ENCODE peak calls at places on chromosomes 5 and 9, in four cellular contexts. C, Q, E and L are unnamed samples.

GRCh38 chr5:60382761-60383160 is 317.2 kb downstream of the DEPDC1B start:
- DNase-seq in C (no peak), Q (peak), E (no peak), L (peak)

GRCh38 chr5:31990701-31991110 is 183.4 kb downstream of the GOLPH3 start:
- DNase-seq in C (no peak), Q (peak), E (no peak), L (no peak)

GRCh38 chr9:36264896-36265295 is 6.6 kb upstream of the GNE start:
- DNase-seq in C (no peak), Q (no peak), E (no peak), L (no peak)

GRCh38 chr9:127546125-127546832 is 65.8 kb upstream of the STXBP1 start:
- DNase-seq in C (no peak), Q (no peak), E (no peak), L (no peak)

GRCh38 chr9:20620658-20621552 is 1.4 kb downstream of the MLLT3 start:
- DNase-seq in C (peak), Q (peak), E (peak), L (peak)

GRCh38 chr5:150442699-150443080 is 6.8 kb downstream of the RPS14 start:
- DNase-seq in C (no peak), Q (no peak), E (no peak), L (no peak)

GRCh38 chr5:131324311-131324710 is 60.5 kb downstream of the CDC42SE2 start:
- DNase-seq in C (no peak), Q (no peak), E (no peak), L (no peak)

GRCh38 chr5:36079200-36079761 is 12.6 kb upstream of the UGT3A2 start:
- DNase-seq in C (no peak), Q (peak), E (peak), L (peak)

GRCh38 chr5:55241756-55242155 is 8.3 kb upstream of the CCNO start:
- DNase-seq in C (no peak), Q (no peak), E (no peak), L (no peak)

GRCh38 chr5:15499528-15500325 is at the start of gene FBXL7:
- DNase-seq in C (peak), Q (peak), E (peak), L (peak)

GRCh38 chr5:153965102-153965645 is 73.5 kb downstream of the FAM114A2 start:
- DNase-seq in C (peak), Q (peak), E (peak), L (peak)

GRCh38 chr5:141349917-141350619 is at the start of gene PCDHGB1:
- DNase-seq in C (peak), Q (no peak), E (no peak), L (peak)

GRCh38 chr5:74201334-74202081 is 439.0 kb downstream of the ENC1 start:
- DNase-seq in C (peak), Q (peak), E (no peak), L (peak)

GRCh38 chr5:76083555-76084495 is 642 bp downstream of the SV2C start:
- DNase-seq in C (no peak), Q (no peak), E (no peak), L (no peak)

DNA sequence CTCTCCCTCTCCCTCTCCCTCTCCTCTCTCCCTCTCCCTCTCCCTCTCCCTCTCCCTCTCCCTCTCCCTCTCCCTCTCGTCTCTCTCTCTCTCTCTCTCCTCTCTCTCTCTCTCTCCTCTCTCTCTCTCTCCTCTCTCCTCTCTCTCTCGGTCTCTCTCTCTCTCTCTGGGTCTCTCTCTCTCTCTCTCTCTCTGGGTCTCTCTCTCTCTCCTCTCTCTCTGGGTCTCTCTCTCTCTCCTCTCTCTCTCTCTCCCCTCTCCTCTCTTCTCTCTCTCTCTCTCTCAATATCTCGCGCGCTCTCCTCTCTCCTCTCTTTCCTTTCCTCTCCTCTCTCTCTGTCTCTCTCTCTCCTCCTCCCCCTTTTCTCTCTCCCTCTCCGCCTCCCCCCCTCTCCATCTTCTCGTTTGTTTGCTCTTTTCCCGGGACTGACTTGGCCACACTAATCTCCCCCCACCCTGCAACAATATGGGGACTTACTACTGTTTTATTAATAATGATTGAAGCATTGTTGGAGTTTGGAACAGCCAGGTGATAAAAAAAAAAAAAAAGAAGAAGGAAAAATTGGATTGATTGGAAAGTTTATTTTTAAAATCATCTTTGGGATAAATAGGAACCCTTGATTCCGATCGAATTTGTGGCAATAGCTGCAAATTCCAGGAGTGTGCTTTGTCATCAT is 857 bp upstream of the NR2F1-AS1 start:
- DNase-seq in C (no peak), Q (peak), E (no peak), L (peak)
- TF ChIP-seq CTCF in C (no peak), Q (no peak), E (no peak), L (no peak)

DNA sequence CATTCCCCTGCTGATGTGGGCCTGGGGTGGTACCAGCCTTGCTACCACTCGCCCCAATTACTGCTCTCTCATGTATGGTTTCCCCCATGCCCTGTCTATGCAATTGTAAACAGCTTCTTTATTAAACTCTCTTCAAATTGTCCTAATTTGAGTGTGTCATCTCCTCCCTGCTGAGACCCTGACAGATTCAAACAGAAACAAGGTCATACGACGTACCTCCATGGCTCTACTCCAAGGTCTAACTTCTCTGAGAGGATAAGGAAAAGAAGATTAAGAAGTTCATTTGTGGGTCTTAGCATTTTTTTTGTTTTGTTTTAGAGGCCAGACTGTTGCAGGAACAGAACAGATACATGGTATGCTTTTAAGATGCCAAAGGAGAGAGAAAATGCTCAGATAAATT is 38.0 kb downstream of the ABITRAM start:
- DNase-seq in C (no peak), Q (no peak), E (no peak), L (no peak)
- H3K4me3 ChIP-seq in C (no peak), Q (no peak), E (no peak), L (no peak)

GRCh38 chr5:139295692-139296091 is 2.2 kb downstream of the MATR3 start:
- DNase-seq in C (no peak), Q (no peak), E (no peak), L (no peak)

GRCh38 chr5:139293199-139293503 is 389 bp upstream of the MATR3 start:
- DNase-seq in C (no peak), Q (no peak), E (no peak), L (no peak)

GRCh38 chr5:139296198-139296597 is 2.7 kb downstream of the MATR3 start:
- DNase-seq in C (no peak), Q (no peak), E (no peak), L (no peak)

GRCh38 chr5:139293504-139294371 is at the start of gene MATR3:
- DNase-seq in C (peak), Q (peak), E (peak), L (peak)

GRCh38 chr5:139294372-139295165 is 1.0 kb downstream of the MATR3 start:
- DNase-seq in C (peak), Q (peak), E (peak), L (peak)
- TF ChIP-seq CTCF in C (no peak), Q (peak), E (no peak), L (peak)

DNA sequence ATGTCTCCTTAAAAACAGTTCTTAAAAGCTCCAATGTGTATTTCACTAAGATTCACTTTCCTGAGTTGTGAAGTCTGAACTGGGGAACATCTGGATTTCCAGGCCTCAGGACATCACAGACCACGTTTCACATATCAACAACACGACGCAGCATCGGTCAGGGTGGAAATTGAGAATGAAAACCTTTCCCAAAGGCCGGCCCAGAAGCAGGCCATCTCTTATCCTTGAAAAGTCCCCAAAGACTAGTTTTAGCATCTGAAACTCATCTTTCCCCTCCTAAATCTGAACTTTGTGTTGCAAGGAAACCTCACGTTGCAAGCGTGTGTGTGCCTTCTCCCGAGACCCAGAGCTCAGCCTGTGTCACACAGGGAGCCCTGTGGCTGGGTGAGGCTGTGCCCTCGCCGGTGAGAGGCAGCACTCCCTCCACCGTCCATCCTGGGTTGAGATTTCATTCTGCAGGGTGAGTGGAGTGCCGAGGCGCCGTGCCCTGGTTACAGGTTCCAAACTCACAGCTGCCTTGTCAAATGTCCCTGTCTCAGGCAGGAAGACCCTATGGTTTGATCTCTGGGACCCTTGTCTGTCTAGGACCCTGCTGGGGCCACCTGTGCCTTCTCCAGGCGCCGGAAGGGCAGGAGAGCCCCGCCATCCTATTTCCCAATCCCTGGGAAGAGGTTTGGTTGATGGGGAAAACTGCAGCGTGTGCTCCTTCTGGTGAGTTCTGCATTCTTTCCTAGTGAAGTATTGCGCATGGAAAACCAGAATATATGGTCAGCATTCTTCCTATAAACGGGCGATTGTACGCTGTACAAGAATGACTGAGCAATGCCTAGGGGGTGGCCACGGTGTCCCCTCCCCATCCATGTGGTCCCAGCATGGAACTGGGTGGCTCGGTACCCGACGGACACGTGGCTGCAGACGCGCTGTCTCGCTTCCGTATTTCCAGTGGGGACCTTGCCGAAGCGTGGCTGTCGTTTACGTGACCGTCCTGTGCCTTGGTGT is 96.1 kb upstream of the COL5A1 start:
- DNase-seq in C (no peak), Q (no peak), E (no peak), L (peak)
- H3K4me3 ChIP-seq in C (no peak), Q (no peak), E (no peak), L (no peak)

GRCh38 chr9:108933231-108933630 is 693 bp downstream of the ELP1 start:
- DNase-seq in C (no peak), Q (no peak), E (no peak), L (peak)

GRCh38 chr9:108934323-108934885 is at the start of gene ABITRAM:
- DNase-seq in C (peak), Q (peak), E (peak), L (peak)

GRCh38 chr9:108928386-108928785 is 5.5 kb downstream of the ELP1 start:
- DNase-seq in C (no peak), Q (no peak), E (no peak), L (no peak)

GRCh38 chr9:108937561-108938305 is 3.5 kb downstream of the ABITRAM start:
- DNase-seq in C (no peak), Q (no peak), E (no peak), L (no peak)

GRCh38 chr9:108933641-108934322 is at the start of gene ELP1:
- DNase-seq in C (peak), Q (peak), E (peak), L (peak)
- TF ChIP-seq CTCF in C (no peak), Q (no peak), E (no peak), L (peak)

DNA sequence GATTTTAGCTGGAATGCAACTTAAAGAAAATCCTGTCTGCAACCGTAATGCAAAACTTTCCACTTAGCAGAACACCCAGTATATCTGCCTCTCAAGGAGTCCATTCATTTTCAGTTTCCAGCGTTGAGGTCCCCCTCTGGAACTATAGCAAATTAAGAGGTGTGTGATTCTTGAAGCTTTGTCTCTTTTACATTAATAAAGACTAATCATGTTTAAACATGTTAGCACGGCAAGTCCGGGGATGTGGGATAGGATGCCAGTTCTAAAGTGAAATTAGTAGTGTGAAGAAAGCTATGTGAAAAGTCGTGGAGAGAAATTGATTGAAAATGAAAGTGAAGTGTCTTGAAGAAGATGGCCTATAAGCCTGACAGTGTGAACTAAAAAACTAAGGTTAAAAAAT is 429.1 kb downstream of the NR2F1-AS1 start:
- DNase-seq in C (no peak), Q (no peak), E (no peak), L (no peak)
- H3K4me3 ChIP-seq in C (no peak), Q (no peak), E (no peak), L (no peak)

DNA sequence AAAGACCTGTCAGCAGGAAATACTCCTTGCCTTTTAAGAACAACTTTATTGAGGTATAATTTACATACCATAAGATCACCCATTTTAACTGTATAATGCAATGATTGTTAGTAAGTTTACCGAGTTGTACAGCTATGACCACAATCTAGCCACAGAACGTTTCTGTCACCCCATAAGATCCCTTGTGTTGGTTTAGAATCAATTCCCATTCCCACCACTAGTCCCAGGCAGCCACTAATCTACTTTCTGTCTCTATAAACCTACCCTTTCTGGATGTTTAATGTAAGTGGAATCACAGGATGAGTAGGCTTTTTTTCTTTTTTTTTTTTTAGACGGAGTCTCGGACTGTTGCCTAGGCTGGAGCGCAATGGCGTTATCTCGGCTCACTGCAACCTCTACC is 4.4 kb downstream of the GPR107 start:
- DNase-seq in C (no peak), Q (peak), E (no peak), L (no peak)
- TF ChIP-seq CTCF in C (no peak), Q (peak), E (no peak), L (peak)

GRCh38 chr9:94975480-94976452 is 249.3 kb downstream of the AOPEP start:
- DNase-seq in C (no peak), Q (no peak), E (no peak), L (no peak)
- H3K4me3 ChIP-seq in C (no peak), Q (no peak), E (no peak), L (no peak)

GRCh38 chr9:131530546-131530929 is 525 bp downstream of the UCK1 start:
- DNase-seq in C (peak), Q (peak), E (peak), L (peak)
- TF ChIP-seq CTCF in C (no peak), Q (peak), E (no peak), L (peak)

DNA sequence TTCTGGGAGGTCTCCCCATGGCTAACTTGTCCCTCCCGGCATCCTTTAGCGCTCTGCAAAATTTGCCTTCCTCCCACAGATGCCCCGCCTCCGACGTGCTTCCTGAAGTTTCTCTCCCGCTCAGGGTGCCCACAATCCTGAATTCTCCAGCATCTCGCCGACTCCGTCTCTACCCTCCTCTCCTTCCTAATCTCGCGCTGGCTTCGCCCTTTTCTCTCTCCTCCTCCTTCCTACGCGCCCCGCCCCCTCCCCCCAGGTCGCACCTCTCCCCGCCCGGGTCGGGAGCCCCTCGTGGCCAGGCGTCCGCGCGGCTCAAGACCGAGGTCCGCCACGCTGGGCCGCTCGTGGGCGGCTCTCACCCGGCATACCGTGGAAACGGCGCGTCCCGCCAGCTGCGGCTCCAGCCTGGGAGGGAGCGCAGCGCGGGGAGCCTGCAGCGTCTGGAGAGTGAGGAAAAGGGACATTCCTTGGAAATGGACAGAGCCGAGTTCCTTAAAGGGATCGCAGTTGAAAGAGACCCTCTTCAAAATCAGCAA is 4.8 kb upstream of the IRX2 start:
- DNase-seq in C (no peak), Q (peak), E (no peak), L (no peak)
- H3K4me3 ChIP-seq in C (peak), Q (peak), E (no peak), L (peak)